ENCODE peak calls at places on chromosomes 11 and 22, in nine cellular contexts. K, U, Z, D, Y, I, H, M and J are unnamed samples.

GRCh38 chr22:37976547-37976946 is 7.8 kb downstream of the SOX10 start:
- DNase-seq in K (no peak), U (no peak), Z (no peak), D (no peak), Y (no peak), I (no peak), H (no peak), M (no peak), J (no peak)

GRCh38 chr22:37817705-37818311 is 5.4 kb upstream of the GALR3 start:
- DNase-seq in K (peak), U (peak), Z (peak), D (peak), Y (peak), I (peak), H (peak), M (peak), J (no peak)

GRCh38 chr11:14364322-14364721 is 5.3 kb upstream of the RRAS2 start:
- DNase-seq in K (no peak), U (no peak), Z (no peak), D (no peak), Y (no peak), I (no peak), H (no peak), M (no peak), J (no peak)

GRCh38 chr22:28955817-28956216 is 72.4 kb downstream of the ZNRF3 start:
- DNase-seq in K (no peak), U (peak), Z (no peak), D (no peak), Y (no peak), I (peak), H (peak), M (peak), J (no peak)

GRCh38 chr11:121892131-121892681 is 223.8 kb downstream of the BLID start:
- DNase-seq in K (peak), U (no peak), Z (no peak), D (no peak), Y (no peak), I (no peak), H (no peak), M (no peak), J (peak)

GRCh38 chr11:45603930-45604682 is 61.3 kb downstream of the CHST1 start:
- DNase-seq in K (no peak), U (no peak), Z (no peak), D (no peak), Y (no peak), I (no peak), H (no peak), M (no peak), J (no peak)

GRCh38 chr11:47908198-47908597 is 60.0 kb upstream of the NUP160 start:
- DNase-seq in K (no peak), U (no peak), Z (no peak), D (no peak), Y (no peak), I (no peak), H (no peak), M (peak), J (no peak)

GRCh38 chr22:23183107-23183698 is 2.9 kb downstream of the BCR start:
- DNase-seq in K (peak), U (peak), Z (no peak), D (peak), Y (no peak), I (no peak), H (no peak), M (peak), J (peak)

GRCh38 chr22:35039625-35040024 is 26.3 kb upstream of the ISX start:
- DNase-seq in K (no peak), U (no peak), Z (no peak), D (no peak), Y (no peak), I (no peak), H (no peak), M (no peak), J (no peak)

GRCh38 chr11:33916736-33917135 is 24.9 kb upstream of the LMO2 start:
- DNase-seq in K (no peak), U (no peak), Z (no peak), D (no peak), Y (no peak), I (no peak), H (no peak), M (no peak), J (no peak)

GRCh38 chr11:17397311-17398002 is 9.0 kb upstream of the KCNJ11 start:
- DNase-seq in K (no peak), U (no peak), Z (no peak), D (no peak), Y (no peak), I (no peak), H (no peak), M (no peak), J (no peak)

GRCh38 chr11:111446404-111447152 is 65.6 kb downstream of the BTG4 start:
- DNase-seq in K (peak), U (peak), Z (peak), D (peak), Y (peak), I (peak), H (peak), M (peak), J (no peak)

GRCh38 chr11:107931206-107931605 is 3.0 kb downstream of the RAB39A start:
- DNase-seq in K (no peak), U (no peak), Z (no peak), D (no peak), Y (no peak), I (no peak), H (no peak), M (no peak), J (no peak)

GRCh38 chr22:31139866-31140716 is at the start of gene PLA2G3:
- DNase-seq in K (no peak), U (no peak), Z (no peak), D (no peak), Y (peak), I (no peak), H (no peak), M (no peak), J (no peak)

GRCh38 chr11:61949169-61950034 is 749 bp upstream of the BEST1 start:
- DNase-seq in K (no peak), U (peak), Z (peak), D (peak), Y (peak), I (no peak), H (peak), M (peak), J (no peak)

GRCh38 chr11:102912482-102912830 is 37.7 kb upstream of the MMP12 start:
- DNase-seq in K (peak), U (no peak), Z (no peak), D (no peak), Y (no peak), I (no peak), H (no peak), M (no peak), J (no peak)

GRCh38 chr22:26558246-26558895 is 31.6 kb downstream of the TPST2 start:
- DNase-seq in K (no peak), U (no peak), Z (no peak), D (no peak), Y (no peak), I (no peak), H (no peak), M (no peak), J (no peak)

GRCh38 chr11:70731670-70732492 is 333.6 kb downstream of the CTTN start:
- DNase-seq in K (no peak), U (no peak), Z (no peak), D (no peak), Y (no peak), I (no peak), H (no peak), M (no peak), J (no peak)

GRCh38 chr22:30435674-30436126 is 10.1 kb downstream of the MTFP1 start:
- DNase-seq in K (no peak), U (no peak), Z (peak), D (no peak), Y (peak), I (peak), H (peak), M (peak), J (no peak)

GRCh38 chr22:46674906-46675305 is 54.7 kb downstream of the GRAMD4 start:
- DNase-seq in K (no peak), U (no peak), Z (no peak), D (no peak), Y (no peak), I (no peak), H (peak), M (no peak), J (no peak)

GRCh38 chr11:79437274-79437980 is 3.4 kb downstream of the TENM4 start:
- DNase-seq in K (peak), U (no peak), Z (peak), D (peak), Y (peak), I (no peak), H (no peak), M (no peak), J (peak)

GRCh38 chr22:26766510-26767350 is 109.3 kb downstream of the MIAT start:
- DNase-seq in K (no peak), U (no peak), Z (no peak), D (no peak), Y (no peak), I (no peak), H (peak), M (no peak), J (no peak)

GRCh38 chr11:16367252-16367651 is 10.9 kb upstream of the SOX6 start:
- DNase-seq in K (no peak), U (no peak), Z (no peak), D (no peak), Y (no peak), I (no peak), H (no peak), M (no peak), J (no peak)

GRCh38 chr11:102530558-102530957 is at the start of gene MMP7:
- DNase-seq in K (peak), U (no peak), Z (no peak), D (no peak), Y (no peak), I (no peak), H (no peak), M (peak), J (no peak)

GRCh38 chr22:23478175-23478574 is 101.9 kb downstream of the IGLL1 start:
- DNase-seq in K (peak), U (no peak), Z (no peak), D (no peak), Y (no peak), I (no peak), H (no peak), M (no peak), J (no peak)

GRCh38 chr11:65488273-65489058 is 10.4 kb upstream of the MALAT1 start:
- DNase-seq in K (peak), U (no peak), Z (no peak), D (no peak), Y (peak), I (no peak), H (peak), M (no peak), J (no peak)

GRCh38 chr22:42074153-42074750 is at the start of gene PHETA2:
- DNase-seq in K (no peak), U (no peak), Z (peak), D (no peak), Y (peak), I (no peak), H (peak), M (no peak), J (no peak)

GRCh38 chr22:22878801-22879674 is 8.6 kb upstream of the IGLL5 start:
- DNase-seq in K (no peak), U (no peak), Z (no peak), D (no peak), Y (no peak), I (no peak), H (no peak), M (no peak), J (no peak)

GRCh38 chr11:9691865-9692264 is 28.0 kb downstream of the SWAP70 start:
- DNase-seq in K (peak), U (peak), Z (no peak), D (no peak), Y (no peak), I (no peak), H (no peak), M (peak), J (no peak)

GRCh38 chr11:64118871-64119495 is 46.9 kb downstream of the MACROD1 start:
- DNase-seq in K (no peak), U (no peak), Z (no peak), D (no peak), Y (no peak), I (no peak), H (no peak), M (no peak), J (no peak)

GRCh38 chr11:60528465-60528864 is 13.3 kb downstream of the MS4A13 start:
- DNase-seq in K (no peak), U (no peak), Z (no peak), D (no peak), Y (no peak), I (no peak), H (no peak), M (no peak), J (no peak)

GRCh38 chr22:30809086-30809485 is 114.4 kb downstream of the OSBP2 start:
- DNase-seq in K (peak), U (no peak), Z (no peak), D (no peak), Y (no peak), I (no peak), H (no peak), M (no peak), J (no peak)

GRCh38 chr22:25402501-25403283 is 161.8 kb upstream of the GRK3 start:
- DNase-seq in K (peak), U (no peak), Z (no peak), D (no peak), Y (no peak), I (no peak), H (no peak), M (no peak), J (no peak)

GRCh38 chr11:74278721-74279148 is 32.7 kb downstream of the P4HA3 start:
- DNase-seq in K (peak), U (no peak), Z (no peak), D (no peak), Y (peak), I (no peak), H (no peak), M (no peak), J (no peak)

GRCh38 chr11:33021937-33022336 is 6.3 kb downstream of the DEPDC7 start:
- DNase-seq in K (no peak), U (no peak), Z (no peak), D (no peak), Y (no peak), I (no peak), H (no peak), M (no peak), J (no peak)

GRCh38 chr22:39954584-39955055 is 5.6 kb upstream of the TMA7B start:
- DNase-seq in K (peak), U (no peak), Z (no peak), D (no peak), Y (no peak), I (no peak), H (peak), M (no peak), J (no peak)

GRCh38 chr11:15826826-15827225 is 529.5 kb downstream of the SOX6 start:
- DNase-seq in K (peak), U (peak), Z (peak), D (no peak), Y (no peak), I (peak), H (peak), M (peak), J (no peak)